ENCODE peak calls at places on chromosomes 2 and 18, in ten cellular contexts. W is CD8-positive, alpha-beta T cell; S is lower lobe of right lung; J is psoas muscle; T is HCT116; X is tibial nerve; C is Peyer's patch; A is fibroblast of lung; R is left ventricle myocardium inferior; U is right lobe of liver. F is an unnamed sample. For H3K4me1, the result is how much of the 10 kb centered on the place peaks cover.

GRCh38 chr18:43542016-43542415 is 264.7 kb upstream of the SYT4 start:
- DNase-seq in C (no peak), U (no peak), J (no peak), W (no peak), T (no peak), X (no peak), S (no peak), R (no peak), A (no peak), F (no peak)

GRCh38 chr2:191404568-191404991 is 159.4 kb downstream of the MYO1B start:
- DNase-seq in C (no peak), R (no peak), A (no peak), U (no peak), S (no peak), J (no peak), W (no peak), X (no peak), T (no peak), F (no peak)

GRCh38 chr2:187409682-187410081 is 38.4 kb downstream of the CALCRL start:
- DNase-seq in U (no peak), C (no peak), W (no peak), J (no peak), S (no peak), A (no peak), R (no peak), T (no peak), X (no peak), F (no peak)

GRCh38 chr2:280655-281110 is 7.2 kb downstream of the ALKAL2 start:
- DNase-seq in S (no peak), A (no peak), X (no peak), U (no peak), J (no peak), R (no peak), W (no peak), C (no peak), T (no peak), F (no peak)

GRCh38 chr2:32553829-32554432 is 73.9 kb upstream of the TTC27 start:
- DNase-seq in X (peak), A (peak), U (no peak), S (no peak), W (no peak), J (no peak), C (no peak), T (peak), R (no peak), F (no peak)

GRCh38 chr2:9897796-9898195 is 53.7 kb upstream of the GRHL1 start:
- DNase-seq in T (no peak), J (no peak), C (no peak), S (no peak), U (no peak), W (no peak), A (peak), R (no peak), X (no peak), F (no peak)

GRCh38 chr2:44291281-44292248 is 16.3 kb downstream of the SLC3A1 start:
- DNase-seq in A (peak), S (peak), R (no peak), C (peak), J (peak), X (no peak), W (no peak), T (peak), U (peak), F (no peak)

GRCh38 chr2:223027442-223027841 is 24.5 kb upstream of the KCNE4 start:
- DNase-seq in W (no peak), S (no peak), T (no peak), J (no peak), C (no peak), R (no peak), X (no peak), U (no peak), A (peak), F (no peak)

GRCh38 chr2:216922170-216922780 is 62.4 kb upstream of the TNP1 start:
- DNase-seq in C (no peak), U (no peak), A (no peak), W (no peak), S (no peak), J (no peak), X (no peak), R (no peak), T (no peak), F (no peak)

GRCh38 chr2:164976301-164976700 is 21.0 kb upstream of the SLC38A11 start:
- DNase-seq in S (no peak), X (no peak), C (no peak), A (no peak), T (no peak), W (no peak), U (no peak), R (no peak), J (no peak), F (no peak)

GRCh38 chr2:226184940-226185575 is 614.6 kb downstream of the IRS1 start:
- DNase-seq in S (no peak), W (no peak), T (no peak), C (no peak), U (no peak), J (no peak), A (peak), X (no peak), R (peak), F (no peak)

GRCh38 chr2:226184540-226184939 is 615.1 kb downstream of the IRS1 start:
- DNase-seq in R (no peak), X (no peak), W (no peak), S (no peak), A (no peak), U (no peak), T (no peak), C (no peak), J (no peak), F (no peak)

GRCh38 chr2:226187601-226188000 is 612.0 kb downstream of the IRS1 start:
- DNase-seq in T (no peak), C (no peak), U (no peak), W (no peak), A (peak), J (no peak), S (no peak), R (no peak), X (no peak), F (no peak)

GRCh38 chr2:226187126-226187525 is 612.5 kb downstream of the IRS1 start:
- DNase-seq in R (no peak), U (no peak), C (no peak), X (no peak), S (no peak), A (no peak), T (no peak), J (no peak), W (no peak), F (no peak)

GRCh38 chr2:226185613-226186211 is 613.9 kb downstream of the IRS1 start:
- DNase-seq in X (no peak), T (peak), C (no peak), W (no peak), S (no peak), J (no peak), A (peak), U (no peak), R (no peak), F (no peak)
- H3K4me1 ChIP-seq in X (under half), T (half or more), C (under half), W (under half), S (under half), J (under half), A (under half), U (under half), R (under half), F (under half)

GRCh38 chr2:52539026-52539964 is 1228.3 kb upstream of the CHAC2 start:
- DNase-seq in U (no peak), C (no peak), A (peak), J (no peak), X (no peak), S (no peak), T (no peak), R (no peak), W (no peak), F (no peak)

GRCh38 chr2:52536929-52537460 is 1230.6 kb upstream of the CHAC2 start:
- DNase-seq in W (no peak), U (no peak), R (no peak), S (no peak), T (no peak), J (no peak), C (no peak), A (peak), X (no peak), F (no peak)

GRCh38 chr2:52532956-52533355 is 1234.6 kb upstream of the CHAC2 start:
- DNase-seq in R (no peak), C (no peak), J (no peak), W (no peak), S (no peak), X (no peak), U (no peak), A (peak), T (no peak), F (no peak)

GRCh38 chr2:52542297-52542696 is 1225.3 kb upstream of the CHAC2 start:
- DNase-seq in C (no peak), T (no peak), A (no peak), R (no peak), W (no peak), J (no peak), X (no peak), S (no peak), U (no peak), F (no peak)

DNA sequence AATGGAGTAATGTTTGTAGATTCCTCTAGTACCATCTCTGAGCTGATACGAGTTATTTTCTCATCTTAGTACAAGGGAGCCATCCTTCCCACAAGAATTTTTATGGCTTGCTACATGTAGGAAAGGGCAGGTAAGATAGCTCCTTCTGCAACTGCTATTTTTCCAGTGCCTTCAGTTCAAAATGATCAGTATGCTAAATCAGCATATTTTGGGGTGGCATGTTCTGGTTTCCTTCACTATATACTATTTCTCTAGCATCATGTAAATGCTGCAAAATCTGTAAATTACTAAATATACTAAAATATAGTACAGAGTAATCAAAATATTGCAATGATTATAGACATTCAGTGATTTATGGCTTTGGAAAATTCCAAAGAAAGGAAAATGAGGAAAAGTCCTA is 1230.0 kb upstream of the CHAC2 start:
- DNase-seq in W (no peak), J (no peak), R (no peak), X (no peak), A (no peak), T (no peak), S (no peak), C (no peak), U (no peak), F (no peak)
- H3K27ac ChIP-seq in W (no peak), J (no peak), R (no peak), X (no peak), A (no peak), T (no peak), S (no peak), C (no peak), U (no peak), F (no peak)

GRCh38 chr2:120786038-120786437 is 50.4 kb downstream of the GLI2 start:
- DNase-seq in R (no peak), A (no peak), S (no peak), J (no peak), U (no peak), C (no peak), W (no peak), T (no peak), X (no peak), F (no peak)
- H3K4me1 ChIP-seq in R (under half), A (under half), S (under half), J (under half), U (under half), C (under half), W (under half), T (under half), X (under half), F (under half)

GRCh38 chr2:179455824-179456223 is 191.2 kb upstream of the SESTD1 start:
- DNase-seq in T (no peak), C (no peak), A (no peak), X (no peak), J (no peak), S (no peak), W (no peak), U (no peak), R (no peak), F (no peak)
- H3K27ac ChIP-seq in T (no peak), C (no peak), A (no peak), X (no peak), J (no peak), S (no peak), W (no peak), U (no peak), R (no peak), F (no peak)

DNA sequence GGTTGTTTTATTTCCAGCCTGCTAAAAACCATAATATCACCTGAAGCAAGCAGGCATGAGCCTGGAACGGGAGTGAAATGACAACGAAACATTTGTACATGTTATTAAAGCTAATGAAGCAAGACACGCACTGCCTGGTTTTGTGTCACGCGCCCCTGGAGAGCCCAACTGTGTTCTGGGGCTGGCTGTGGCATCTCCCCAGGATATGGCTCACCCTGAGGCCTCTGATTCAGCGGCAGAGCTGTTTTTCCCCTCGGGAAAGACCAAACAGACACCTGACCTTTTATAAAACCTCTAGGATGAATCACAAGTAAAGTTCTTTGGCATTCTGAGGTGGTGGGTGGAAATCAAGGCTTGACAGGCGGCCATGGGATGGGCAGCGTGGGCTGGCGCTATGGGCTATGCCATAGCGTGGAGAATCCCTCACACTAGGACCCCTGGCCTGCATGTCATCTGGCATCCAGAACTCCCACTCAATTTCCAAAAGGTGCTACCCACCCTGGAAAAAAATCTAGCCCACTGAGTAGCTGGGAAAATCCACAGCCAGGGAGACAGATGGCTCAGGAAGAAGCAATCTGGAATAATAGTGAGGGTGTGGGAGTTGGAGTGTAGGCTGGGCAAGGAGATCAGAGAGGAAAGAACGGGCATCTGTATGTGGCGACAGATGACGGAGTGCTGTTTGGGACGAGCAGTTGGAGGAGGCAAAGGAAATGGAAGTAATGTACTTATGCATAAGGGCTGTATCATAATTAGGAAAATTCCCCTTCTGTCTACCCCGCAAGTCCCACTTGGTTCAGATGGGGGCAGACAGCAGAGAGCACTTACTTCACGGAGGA is 262.0 kb downstream of the AFF3 start:
- DNase-seq in X (no peak), J (no peak), C (no peak), R (no peak), S (no peak), W (no peak), U (no peak), T (no peak), A (peak), F (no peak)
- H3K4me1 ChIP-seq in X (under half), J (under half), C (under half), R (under half), S (under half), W (under half), U (under half), T (under half), A (under half), F (under half)

GRCh38 chr2:42128731-42129486 is 40.2 kb upstream of the EML4 start:
- DNase-seq in A (peak), C (no peak), X (no peak), J (no peak), S (no peak), U (no peak), R (no peak), T (no peak), W (no peak), F (no peak)

GRCh38 chr2:42129947-42130346 is 39.2 kb upstream of the EML4 start:
- DNase-seq in U (no peak), R (no peak), C (no peak), T (no peak), W (no peak), J (no peak), X (no peak), S (no peak), A (no peak), F (no peak)

GRCh38 chr2:42132066-42132965 is 36.8 kb upstream of the EML4 start:
- DNase-seq in W (no peak), S (no peak), C (no peak), J (no peak), R (no peak), X (no peak), A (peak), U (no peak), T (no peak), F (no peak)

GRCh38 chr2:42127425-42128424 is 41.4 kb upstream of the EML4 start:
- DNase-seq in J (no peak), S (no peak), W (peak), R (no peak), T (no peak), A (no peak), X (no peak), C (no peak), U (no peak), F (no peak)

DNA sequence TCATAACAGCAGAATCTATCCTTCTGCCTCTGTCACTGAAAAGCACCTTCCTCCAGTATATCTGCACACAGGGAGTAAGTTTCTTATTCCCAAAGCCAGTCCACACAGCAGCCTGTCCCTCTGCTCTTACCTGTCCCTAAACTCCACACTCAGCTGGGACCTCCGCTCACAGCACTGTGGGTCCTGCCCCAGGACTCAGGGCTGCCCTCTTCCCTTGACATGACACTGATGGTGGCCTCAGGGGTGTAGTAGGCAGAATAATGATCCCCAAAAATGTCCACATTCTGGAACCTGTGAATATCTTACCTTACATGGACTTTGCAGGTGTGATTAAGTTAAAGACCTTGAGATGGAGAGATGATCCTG is 39.7 kb upstream of the EML4 start:
- DNase-seq in X (no peak), S (no peak), C (no peak), W (no peak), R (no peak), U (no peak), T (no peak), A (no peak), J (no peak), F (no peak)
- H3K27ac ChIP-seq in X (no peak), S (no peak), C (no peak), W (no peak), R (no peak), U (no peak), T (no peak), A (no peak), J (no peak), F (peak)